ENCODE peak calls at places on chromosomes 3 and 15, in four cellular contexts. I is stomach, Z is GM23248, E is fibroblast of pulmonary artery. U is an unnamed sample.

GRCh38 chr3:32743934-32744333 is 58.9 kb downstream of the CNOT10 start:
- DNase-seq in I (no peak), Z (peak), E (peak), U (no peak)

GRCh38 chr15:41967506-41968206 is 4.7 kb downstream of the EHD4 start:
- DNase-seq in I (peak), Z (peak), E (peak), U (no peak)

GRCh38 chr3:188059346-188059745 is 94.6 kb upstream of the LPP start:
- DNase-seq in I (no peak), Z (peak), E (no peak), U (no peak)

GRCh38 chr15:59555696-59556095 is 55.9 kb upstream of the GCNT3 start:
- DNase-seq in I (no peak), Z (peak), E (peak), U (no peak)

GRCh38 chr15:77738441-77739437 is 106.0 kb upstream of the LINGO1 start:
- DNase-seq in I (no peak), Z (no peak), E (no peak), U (no peak)

GRCh38 chr3:141280086-141280485 is 48.5 kb downstream of the PXYLP1 start:
- DNase-seq in I (no peak), Z (peak), E (no peak), U (no peak)

GRCh38 chr3:47536221-47536891 is 22.8 kb upstream of the ELP6 start:
- DNase-seq in I (no peak), Z (no peak), E (no peak), U (no peak)

GRCh38 chr3:53051929-53052328 is 6.1 kb upstream of the SFMBT1 start:
- DNase-seq in I (peak), Z (no peak), E (no peak), U (no peak)

GRCh38 chr15:73538123-73538522 is 95.1 kb downstream of the NPTN start:
- DNase-seq in I (no peak), Z (no peak), E (no peak), U (no peak)

GRCh38 chr3:158434412-158435038 is 136.5 kb upstream of the MLF1 start:
- DNase-seq in I (peak), Z (peak), E (peak), U (peak)

GRCh38 chr15:39183177-39183881 is 397.6 kb upstream of the THBS1 start:
- DNase-seq in I (no peak), Z (no peak), E (peak), U (no peak)

GRCh38 chr3:188415196-188415595 is 261.2 kb downstream of the LPP start:
- DNase-seq in I (no peak), Z (peak), E (no peak), U (no peak)

GRCh38 chr3:157077565-157077991 is 82.4 kb downstream of the CCNL1 start:
- DNase-seq in I (peak), Z (peak), E (peak), U (no peak)

GRCh38 chr15:25180606-25181289 is 226.0 kb downstream of the SNRPN start:
- DNase-seq in I (peak), Z (no peak), E (no peak), U (peak)

GRCh38 chr15:77688270-77689058 is 55.8 kb upstream of the LINGO1 start:
- DNase-seq in I (no peak), Z (no peak), E (no peak), U (no peak)

U was measured in pancreas.